ENCODE peak calls at places on chromosomes 1 and 21, in seven cellular contexts. One of them, this sample, is unnamed. For H3K27me3 and H3K9me3, the result is how much of the 10 kb centered on the place peaks cover.

GRCh38 chr1:228259951-228260350 is 52.1 kb downstream of the OBSCN start:
- DNase-seq in tibial artery: no peak
- DNase-seq in pancreas: no peak
- DNase-seq in lung: no peak
- DNase-seq in WERI-Rb-1: no peak
- DNase-seq in neuronal stem cell: no peak
- DNase-seq in cardiac muscle cell: no peak
- DNase-seq in this sample: no peak

GRCh38 chr1:147647796-147648633 is 22.3 kb downstream of the ACP6 start:
- DNase-seq in tibial artery: no peak
- DNase-seq in pancreas: no peak
- DNase-seq in lung: no peak
- DNase-seq in WERI-Rb-1: peak
- DNase-seq in neuronal stem cell: no peak
- DNase-seq in cardiac muscle cell: no peak
- DNase-seq in this sample: peak

GRCh38 chr1:10624256-10625050 is 149.7 kb downstream of the PEX14 start:
- DNase-seq in tibial artery: peak
- DNase-seq in pancreas: no peak
- DNase-seq in lung: no peak
- DNase-seq in WERI-Rb-1: no peak
- DNase-seq in neuronal stem cell: no peak
- DNase-seq in cardiac muscle cell: no peak
- DNase-seq in this sample: no peak

GRCh38 chr1:112575154-112575804 is 43.7 kb downstream of the ST7L start:
- DNase-seq in tibial artery: no peak
- DNase-seq in pancreas: no peak
- DNase-seq in lung: no peak
- DNase-seq in WERI-Rb-1: no peak
- DNase-seq in neuronal stem cell: no peak
- DNase-seq in cardiac muscle cell: no peak
- DNase-seq in this sample: no peak

GRCh38 chr1:24441480-24441879 is 25.9 kb downstream of the NIPAL3 start:
- DNase-seq in tibial artery: no peak
- DNase-seq in pancreas: no peak
- DNase-seq in lung: no peak
- DNase-seq in WERI-Rb-1: peak
- DNase-seq in neuronal stem cell: no peak
- DNase-seq in cardiac muscle cell: no peak
- DNase-seq in this sample: no peak

GRCh38 chr21:44337941-44338895 is 972 bp downstream of the CFAP410 start:
- DNase-seq in tibial artery: peak
- DNase-seq in pancreas: peak
- DNase-seq in lung: peak
- DNase-seq in WERI-Rb-1: peak
- DNase-seq in neuronal stem cell: peak
- DNase-seq in cardiac muscle cell: peak
- DNase-seq in this sample: peak

GRCh38 chr21:29256125-29256895 is 42.4 kb upstream of the BACH1 start:
- DNase-seq in tibial artery: no peak
- DNase-seq in pancreas: no peak
- DNase-seq in lung: no peak
- DNase-seq in WERI-Rb-1: no peak
- DNase-seq in neuronal stem cell: no peak
- DNase-seq in cardiac muscle cell: no peak
- DNase-seq in this sample: no peak

GRCh38 chr1:154329551-154330131 is 4.3 kb downstream of the ATP8B2 start:
- DNase-seq in tibial artery: no peak
- DNase-seq in pancreas: no peak
- DNase-seq in lung: no peak
- DNase-seq in WERI-Rb-1: no peak
- DNase-seq in neuronal stem cell: no peak
- DNase-seq in cardiac muscle cell: no peak
- DNase-seq in this sample: peak

GRCh38 chr1:167507719-167508118 is 10.6 kb downstream of the CD247 start:
- DNase-seq in tibial artery: no peak
- DNase-seq in pancreas: no peak
- DNase-seq in lung: no peak
- DNase-seq in WERI-Rb-1: no peak
- DNase-seq in neuronal stem cell: no peak
- DNase-seq in cardiac muscle cell: no peak
- DNase-seq in this sample: no peak

GRCh38 chr1:219987325-219987724 is 59.0 kb upstream of the SLC30A10 start:
- DNase-seq in tibial artery: no peak
- DNase-seq in pancreas: peak
- DNase-seq in lung: no peak
- DNase-seq in WERI-Rb-1: no peak
- DNase-seq in neuronal stem cell: no peak
- DNase-seq in cardiac muscle cell: no peak
- DNase-seq in this sample: no peak

GRCh38 chr1:167795810-167796740 is 74.3 kb downstream of the MPZL1 start:
- DNase-seq in tibial artery: no peak
- DNase-seq in pancreas: no peak
- DNase-seq in lung: no peak
- DNase-seq in WERI-Rb-1: no peak
- DNase-seq in neuronal stem cell: no peak
- DNase-seq in cardiac muscle cell: no peak
- DNase-seq in this sample: no peak

GRCh38 chr1:245686006-245686405 is 531.2 kb downstream of the KIF26B start:
- DNase-seq in tibial artery: no peak
- DNase-seq in pancreas: no peak
- DNase-seq in lung: no peak
- DNase-seq in WERI-Rb-1: no peak
- DNase-seq in neuronal stem cell: no peak
- DNase-seq in cardiac muscle cell: no peak
- DNase-seq in this sample: no peak

GRCh38 chr1:202807926-202808757 is at the start of gene KDM5B:
- DNase-seq in tibial artery: peak
- DNase-seq in pancreas: peak
- DNase-seq in lung: peak
- DNase-seq in WERI-Rb-1: peak
- DNase-seq in neuronal stem cell: peak
- DNase-seq in cardiac muscle cell: peak
- DNase-seq in this sample: peak

GRCh38 chr1:211605613-211606326 is 26.8 kb upstream of the SLC30A1 start:
- DNase-seq in tibial artery: no peak
- DNase-seq in pancreas: no peak
- DNase-seq in lung: no peak
- DNase-seq in WERI-Rb-1: no peak
- DNase-seq in neuronal stem cell: no peak
- DNase-seq in cardiac muscle cell: no peak
- DNase-seq in this sample: no peak

GRCh38 chr1:211609120-211610024 is 30.4 kb upstream of the SLC30A1 start:
- DNase-seq in tibial artery: no peak
- DNase-seq in pancreas: no peak
- DNase-seq in lung: no peak
- DNase-seq in WERI-Rb-1: no peak
- DNase-seq in neuronal stem cell: no peak
- DNase-seq in cardiac muscle cell: no peak
- DNase-seq in this sample: no peak

GRCh38 chr1:211606327-211606913 is 27.5 kb upstream of the SLC30A1 start:
- DNase-seq in tibial artery: no peak
- DNase-seq in pancreas: no peak
- DNase-seq in lung: no peak
- DNase-seq in WERI-Rb-1: no peak
- DNase-seq in neuronal stem cell: no peak
- DNase-seq in cardiac muscle cell: no peak
- DNase-seq in this sample: peak

GRCh38 chr1:211606914-211607751 is 28.2 kb upstream of the SLC30A1 start:
- DNase-seq in tibial artery: no peak
- DNase-seq in pancreas: no peak
- DNase-seq in lung: peak
- DNase-seq in WERI-Rb-1: no peak
- DNase-seq in neuronal stem cell: no peak
- DNase-seq in cardiac muscle cell: no peak
- DNase-seq in this sample: peak

DNA sequence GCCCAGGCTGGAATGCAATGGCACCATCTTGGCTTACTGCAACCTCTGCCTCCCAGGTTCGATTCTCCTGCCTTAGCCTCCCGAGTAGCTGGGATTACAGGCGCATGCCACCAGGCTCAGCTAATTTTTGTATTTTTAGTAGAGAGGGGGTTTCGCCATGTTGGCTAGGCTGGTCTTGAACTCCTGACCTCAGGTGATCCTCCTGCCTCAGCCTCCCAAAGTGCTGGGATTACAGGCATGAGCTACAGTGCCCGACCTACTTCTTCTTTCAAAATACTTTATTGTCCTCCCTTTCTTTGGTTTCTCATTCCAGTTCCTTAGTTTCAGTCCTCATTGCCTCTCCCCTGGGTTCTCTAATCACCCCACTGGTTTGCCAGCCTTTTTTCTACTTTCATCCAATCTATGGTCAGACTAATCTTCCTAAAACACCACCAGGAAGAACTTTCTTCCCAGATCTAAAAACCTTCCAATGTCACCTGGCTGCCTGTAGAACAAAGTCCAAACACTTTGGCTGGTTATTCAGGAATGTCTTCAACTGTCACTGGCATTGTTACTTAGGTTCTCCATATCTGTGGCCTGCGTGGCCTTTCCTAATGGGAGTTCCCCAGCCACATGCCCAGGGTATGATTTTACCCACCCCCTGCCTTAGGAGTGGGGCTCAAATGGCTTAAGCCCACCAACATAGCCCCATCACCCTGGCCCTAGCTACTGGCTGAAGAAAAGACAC is 29.0 kb upstream of the SLC30A1 start:
- DNase-seq in tibial artery: no peak
- DNase-seq in pancreas: no peak
- DNase-seq in lung: no peak
- DNase-seq in WERI-Rb-1: no peak
- DNase-seq in neuronal stem cell: no peak
- DNase-seq in cardiac muscle cell: no peak
- DNase-seq in this sample: no peak
- H3K27me3 ChIP-seq in tibial artery: under half
- H3K27me3 ChIP-seq in pancreas: under half
- H3K27me3 ChIP-seq in lung: under half
- H3K27me3 ChIP-seq in WERI-Rb-1: under half
- H3K27me3 ChIP-seq in neuronal stem cell: under half
- H3K27me3 ChIP-seq in cardiac muscle cell: under half
- H3K27me3 ChIP-seq in this sample: under half

DNA sequence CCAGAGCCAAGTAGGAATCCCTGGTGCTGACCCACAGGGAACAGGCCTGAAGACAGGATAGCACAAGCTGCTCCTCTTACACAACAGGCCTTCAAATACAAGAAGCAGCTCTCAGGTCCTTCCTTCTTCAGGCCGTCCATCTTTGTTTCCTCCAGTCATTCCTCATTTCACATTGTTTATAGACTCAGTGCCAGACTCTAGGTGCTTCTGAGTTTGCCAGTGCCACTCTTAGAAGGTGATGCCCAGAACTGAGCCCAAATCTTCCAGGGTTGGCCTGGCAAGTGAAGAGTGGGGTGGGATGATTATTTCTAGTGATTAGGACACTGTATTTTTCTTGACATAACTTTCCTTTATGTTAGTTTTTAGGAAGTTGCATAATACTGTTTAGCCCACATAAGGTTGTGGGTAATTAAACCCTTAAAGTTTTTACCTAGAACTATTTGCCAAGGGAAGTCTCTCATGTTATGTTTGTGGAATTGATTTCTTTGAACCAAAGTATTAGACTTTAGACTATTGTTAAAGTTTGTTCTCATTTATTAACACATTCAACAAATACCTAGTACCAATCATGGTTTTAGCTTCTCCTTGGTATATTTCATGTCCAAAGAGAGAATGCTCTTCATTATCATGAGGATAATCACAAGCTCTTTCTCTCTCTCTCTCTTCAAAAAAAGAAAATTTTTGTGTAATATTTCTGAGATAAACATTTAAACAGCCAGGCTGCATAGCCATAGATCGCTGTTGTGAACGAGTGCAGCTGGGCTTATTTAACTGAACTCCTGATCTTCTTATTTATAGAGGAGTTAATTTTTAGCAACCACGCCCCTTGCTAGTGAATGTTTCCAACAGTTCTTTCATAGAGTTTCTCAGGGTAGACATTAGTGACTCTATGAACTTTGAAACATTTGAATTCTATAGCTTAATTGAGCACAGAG is 47.7 kb downstream of the PGM1 start:
- DNase-seq in tibial artery: no peak
- DNase-seq in pancreas: peak
- DNase-seq in lung: no peak
- DNase-seq in WERI-Rb-1: no peak
- DNase-seq in neuronal stem cell: no peak
- DNase-seq in cardiac muscle cell: no peak
- DNase-seq in this sample: no peak
- H3K27ac ChIP-seq in tibial artery: no peak
- H3K27ac ChIP-seq in pancreas: peak
- H3K27ac ChIP-seq in lung: no peak
- H3K27ac ChIP-seq in WERI-Rb-1: no peak
- H3K27ac ChIP-seq in neuronal stem cell: no peak
- H3K27ac ChIP-seq in cardiac muscle cell: no peak
- H3K27ac ChIP-seq in this sample: no peak

DNA sequence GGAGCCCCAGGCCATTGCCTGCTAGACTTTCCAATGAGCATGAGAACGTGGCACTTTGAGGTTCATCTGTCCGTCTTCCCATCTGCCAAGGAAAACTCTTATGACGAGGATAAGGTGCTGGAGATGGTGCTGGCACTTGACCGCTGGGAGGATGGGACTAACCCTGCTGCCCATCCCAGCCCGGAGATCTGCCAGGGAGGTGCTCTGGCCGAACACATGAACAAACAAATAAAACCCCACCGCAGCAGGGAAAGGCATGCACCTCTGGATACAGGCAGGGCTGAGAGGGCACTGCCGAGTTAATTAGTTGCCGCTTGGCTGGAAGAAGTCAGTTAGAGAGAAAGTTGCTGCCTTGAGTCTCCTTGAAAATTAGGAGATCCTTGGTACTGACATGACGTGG is 308.4 kb downstream of the AJAP1 start:
- DNase-seq in tibial artery: no peak
- DNase-seq in pancreas: no peak
- DNase-seq in lung: no peak
- DNase-seq in WERI-Rb-1: no peak
- DNase-seq in neuronal stem cell: no peak
- DNase-seq in cardiac muscle cell: no peak
- DNase-seq in this sample: no peak
- H3K9me3 ChIP-seq in tibial artery: under half
- H3K9me3 ChIP-seq in pancreas: under half
- H3K9me3 ChIP-seq in lung: under half
- H3K9me3 ChIP-seq in WERI-Rb-1: under half
- H3K9me3 ChIP-seq in neuronal stem cell: under half
- H3K9me3 ChIP-seq in cardiac muscle cell: under half
- H3K9me3 ChIP-seq in this sample: under half

GRCh38 chr1:197924516-197925123 is 7.4 kb downstream of the LHX9 start:
- DNase-seq in tibial artery: no peak
- DNase-seq in pancreas: no peak
- DNase-seq in lung: no peak
- DNase-seq in WERI-Rb-1: peak
- DNase-seq in neuronal stem cell: peak
- DNase-seq in cardiac muscle cell: peak
- DNase-seq in this sample: no peak

GRCh38 chr1:197933016-197933415 is 15.8 kb downstream of the LHX9 start:
- DNase-seq in tibial artery: no peak
- DNase-seq in pancreas: no peak
- DNase-seq in lung: no peak
- DNase-seq in WERI-Rb-1: no peak
- DNase-seq in neuronal stem cell: no peak
- DNase-seq in cardiac muscle cell: no peak
- DNase-seq in this sample: no peak

GRCh38 chr1:197933647-197934046 is 16.5 kb downstream of the LHX9 start:
- DNase-seq in tibial artery: no peak
- DNase-seq in pancreas: no peak
- DNase-seq in lung: no peak
- DNase-seq in WERI-Rb-1: no peak
- DNase-seq in neuronal stem cell: no peak
- DNase-seq in cardiac muscle cell: no peak
- DNase-seq in this sample: no peak

GRCh38 chr1:197927908-197928665 is 10.9 kb downstream of the LHX9 start:
- DNase-seq in tibial artery: no peak
- DNase-seq in pancreas: no peak
- DNase-seq in lung: no peak
- DNase-seq in WERI-Rb-1: no peak
- DNase-seq in neuronal stem cell: no peak
- DNase-seq in cardiac muscle cell: no peak
- DNase-seq in this sample: no peak

GRCh38 chr1:197928849-197929336 is 11.7 kb downstream of the LHX9 start:
- DNase-seq in tibial artery: no peak
- DNase-seq in pancreas: no peak
- DNase-seq in lung: no peak
- DNase-seq in WERI-Rb-1: no peak
- DNase-seq in neuronal stem cell: no peak
- DNase-seq in cardiac muscle cell: no peak
- DNase-seq in this sample: no peak
- H3K27me3 ChIP-seq in tibial artery: under half
- H3K27me3 ChIP-seq in pancreas: under half
- H3K27me3 ChIP-seq in lung: under half
- H3K27me3 ChIP-seq in WERI-Rb-1: under half
- H3K27me3 ChIP-seq in neuronal stem cell: under half
- H3K27me3 ChIP-seq in cardiac muscle cell: half or more
- H3K27me3 ChIP-seq in this sample: under half

This sample was measured in CD4-positive, alpha-beta memory T cell.